ENCODE peak calls at places on chromosomes 3 and 15, in four cellular contexts. V, E, N and U are unnamed samples.

GRCh38 chr15:84023636-84024035 is 211.9 kb upstream of the GOLGA6L4 start:
- DNase-seq in E (peak; percentile 28), N (no peak), V (peak; percentile 20), U (peak; percentile 31)

GRCh38 chr3:99659032-99659431 is 20.6 kb downstream of the COL8A1 start:
- DNase-seq in V (no peak), E (no peak), N (no peak), U (no peak)

GRCh38 chr3:130960139-130960779 is 66.4 kb downstream of the ASTE1 start:
- DNase-seq in E (no peak), N (no peak), V (no peak), U (no peak)

GRCh38 chr3:170144437-170144843 is 37.1 kb downstream of the PHC3 start:
- DNase-seq in V (no peak), E (no peak), N (no peak), U (no peak)

GRCh38 chr3:184335291-184335660 is 2.1 kb upstream of the FAM131A start:
- DNase-seq in N (no peak), E (peak; percentile 56), V (no peak), U (peak; percentile 12)

GRCh38 chr15:20280933-20281463 is 260.6 kb downstream of the GOLGA6L6 start:
- DNase-seq in E (no peak), V (no peak), N (no peak), U (no peak)

GRCh38 chr3:57060089-57060829 is at the start of gene SPATA12:
- DNase-seq in N (no peak), E (peak; percentile 39), V (peak; percentile 9), U (no peak)

GRCh38 chr3:190854062-190854461 is 8.4 kb downstream of the GMNC start:
- DNase-seq in N (no peak), E (no peak), V (no peak), U (no peak)

GRCh38 chr15:52114656-52115055 is 2.1 kb upstream of the BCL2L10 start:
- DNase-seq in N (no peak), V (no peak), E (no peak), U (no peak)

GRCh38 chr3:175392653-175393052 is 533.5 kb downstream of the NAALADL2 start:
- DNase-seq in N (no peak), E (no peak), V (no peak), U (no peak)

GRCh38 chr3:10503217-10503796 is 2.1 kb downstream of the ATP2B2 start:
- DNase-seq in E (no peak), N (no peak), V (no peak), U (no peak)

GRCh38 chr3:133213942-133214341 is 175.8 kb downstream of the TMEM108 start:
- DNase-seq in N (no peak), E (no peak), V (no peak), U (no peak)

GRCh38 chr3:86774082-86774691 is 216.8 kb downstream of the VGLL3 start:
- DNase-seq in N (no peak), E (no peak), V (no peak), U (no peak)

GRCh38 chr3:143824675-143825074 is 23.6 kb downstream of the SLC9A9 start:
- DNase-seq in E (no peak), N (no peak), V (no peak), U (no peak)

GRCh38 chr15:28876131-28876844 is 9.5 kb upstream of the APBA2 start:
- DNase-seq in N (no peak), V (no peak), E (no peak), U (no peak)

GRCh38 chr15:63504979-63505841 is 817 bp downstream of the USP3 start:
- DNase-seq in E (peak; percentile 78), V (peak; percentile 51), N (peak; percentile 31), U (peak; percentile 29)

GRCh38 chr3:50657407-50657806 is 17.3 kb upstream of the DOCK3 start:
- DNase-seq in V (peak; percentile 2), E (no peak), N (no peak), U (no peak)

GRCh38 chr15:53295574-53295973 is 463.9 kb downstream of the WDR72 start:
- DNase-seq in V (no peak), E (no peak), N (no peak), U (no peak)

GRCh38 chr3:48429416-48430358 is at the start of gene PLXNB1:
- DNase-seq in N (peak; percentile 68), V (peak; percentile 65), E (peak; percentile 93), U (peak; percentile 42)

GRCh38 chr15:96720251-96720650 is 389.8 kb downstream of the NR2F2 start:
- DNase-seq in E (no peak), V (no peak), N (no peak), U (no peak)

GRCh38 chr3:58824285-58824684 is 157.7 kb upstream of the FAM3D start:
- DNase-seq in V (peak; percentile 7), N (no peak), E (peak; percentile 64), U (peak; percentile 3)

GRCh38 chr15:53833134-53833624 is 73.7 kb upstream of the WDR72 start:
- DNase-seq in E (peak; percentile 13), N (no peak), V (no peak), U (no peak)

GRCh38 chr3:151925876-151926275 is 52.4 kb downstream of the SUCNR1 start:
- DNase-seq in E (no peak), N (no peak), V (no peak), U (no peak)

GRCh38 chr3:23302276-23302675 is 99.1 kb downstream of the UBE2E2 start:
- DNase-seq in E (no peak), V (no peak), N (no peak), U (no peak)

GRCh38 chr15:40891810-40892448 is 2.3 kb upstream of the VPS18 start:
- DNase-seq in N (no peak), E (peak; percentile 64), V (peak; percentile 22), U (peak; percentile 53)

GRCh38 chr3:161153480-161153879 is 48.3 kb upstream of the B3GALNT1 start:
- DNase-seq in N (no peak), V (no peak), E (no peak), U (no peak)

GRCh38 chr15:59247364-59247763 is 40.7 kb downstream of the LDHAL6B start:
- DNase-seq in N (peak; percentile 30), V (peak; percentile 31), E (peak; percentile 41), U (peak; percentile 44)
- H3K27ac ChIP-seq in N (no peak overlapping the region), V (no peak overlapping the region), E (no peak overlapping the region), U (no peak overlapping the region)

DNA sequence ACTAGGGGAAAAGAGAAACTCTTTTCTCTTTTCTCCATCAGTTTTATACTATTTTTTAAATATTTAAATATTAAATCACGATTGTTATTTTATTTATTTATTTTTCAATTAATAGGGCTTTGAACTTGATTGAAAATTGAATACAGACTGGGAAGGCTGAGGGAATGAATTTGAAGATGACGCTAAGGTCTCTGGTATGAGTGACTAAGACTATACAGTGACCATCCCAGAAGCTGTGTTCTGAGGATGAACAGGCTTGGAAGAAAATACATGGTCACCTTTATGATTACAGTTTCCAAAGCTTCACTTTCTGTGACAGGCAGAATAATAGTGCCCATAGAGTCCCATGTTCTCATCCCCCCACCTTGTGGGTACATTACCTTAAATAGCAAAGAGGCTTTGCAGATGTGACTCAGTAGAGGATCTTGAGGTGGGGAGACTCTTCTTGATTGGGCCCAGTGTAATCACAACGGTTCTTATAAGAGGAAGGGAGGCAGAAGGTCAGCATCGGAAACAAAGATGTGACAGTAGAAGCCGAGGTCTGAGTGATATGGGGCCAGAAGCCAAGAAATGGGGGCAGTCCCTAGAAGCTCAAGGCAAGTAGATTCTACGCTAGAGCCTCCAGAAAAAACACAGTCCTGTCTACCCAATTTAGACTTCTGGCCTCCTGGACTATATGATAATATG is 51.0 kb upstream of the LPP start:
- DNase-seq in V (no peak), E (no peak), N (no peak), U (no peak)
- H3K27ac ChIP-seq in V (no peak overlapping the region), E (no peak overlapping the region), N (no peak overlapping the region), U (no peak overlapping the region)

DNA sequence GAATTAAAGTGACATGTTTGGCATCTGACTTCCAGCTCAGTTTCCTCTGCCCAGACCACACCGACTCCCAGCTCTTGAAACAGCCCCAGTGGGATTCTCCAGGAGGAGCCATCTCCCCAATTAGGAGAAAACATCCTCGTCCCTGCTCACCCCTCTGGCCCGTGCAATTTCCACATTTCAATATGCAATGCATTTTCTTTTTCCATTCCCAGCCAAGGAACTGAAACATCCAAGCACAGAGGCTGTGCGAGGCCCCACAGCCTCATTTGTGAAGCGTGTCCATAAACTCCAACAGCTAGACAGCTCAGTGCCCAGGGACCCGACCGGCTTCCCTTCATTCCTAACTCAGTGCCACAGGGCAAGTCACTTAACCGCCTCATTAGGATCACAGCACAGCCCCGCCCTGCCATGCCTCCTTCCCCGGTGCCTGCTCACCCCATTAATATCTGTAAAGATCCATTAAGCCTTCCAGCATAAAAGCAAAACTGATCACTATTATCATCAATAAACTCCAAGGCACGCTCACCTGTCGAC is 204.2 kb upstream of the IGF1R start:
- DNase-seq in V (no peak), E (no peak), N (no peak), U (no peak)
- H3K27ac ChIP-seq in V (no peak overlapping the region), E (no peak overlapping the region), N (no peak overlapping the region), U (no peak overlapping the region)

GRCh38 chr3:150874666-150875219 is 30.5 kb downstream of the MINDY4B start:
- DNase-seq in N (no peak), E (no peak), V (no peak), U (no peak)
- H3K27ac ChIP-seq in N (no peak overlapping the region), E (no peak overlapping the region), V (no peak overlapping the region), U (no peak overlapping the region)

GRCh38 chr3:4497884-4498283 is 4.7 kb downstream of the ITPR1 start:
- DNase-seq in N (no peak), E (no peak), V (no peak), U (no peak)
- H3K27ac ChIP-seq in N (no peak overlapping the region), E (no peak overlapping the region), V (no peak overlapping the region), U (no peak overlapping the region)

GRCh38 chr3:20842002-20842401 is 656.0 kb upstream of the SGO1 start:
- DNase-seq in E (no peak), N (no peak), V (no peak), U (no peak)

GRCh38 chr3:20837676-20838302 is 651.8 kb upstream of the SGO1 start:
- DNase-seq in N (no peak), V (no peak), E (no peak), U (no peak)

GRCh38 chr3:20846792-20847191 is 660.8 kb upstream of the SGO1 start:
- DNase-seq in V (no peak), N (no peak), E (no peak), U (no peak)

GRCh38 chr3:20846081-20846480 is 660.1 kb upstream of the SGO1 start:
- DNase-seq in V (no peak), E (no peak), N (no peak), U (no peak)

DNA sequence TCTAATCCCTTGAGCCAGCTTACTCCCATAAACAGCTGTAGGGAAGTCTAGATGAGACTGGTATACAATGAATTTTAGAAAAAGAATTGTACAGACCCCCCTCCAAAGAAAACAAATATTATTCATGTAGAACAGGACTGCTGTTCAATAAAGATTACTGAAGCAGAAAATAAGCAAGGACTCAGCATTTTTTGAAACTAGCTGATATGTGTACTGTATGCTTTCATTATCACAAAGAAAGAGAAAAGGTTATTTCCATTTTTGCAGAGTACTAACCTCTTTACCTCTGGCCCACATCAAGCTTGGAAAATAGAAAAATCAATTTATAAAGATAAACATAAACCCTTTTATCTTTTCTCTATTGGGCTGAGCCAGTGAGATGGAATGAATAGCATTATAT is 657.0 kb upstream of the SGO1 start:
- DNase-seq in V (no peak), N (no peak), E (no peak), U (no peak)
- H3K27ac ChIP-seq in V (no peak overlapping the region), N (no peak overlapping the region), E (no peak overlapping the region), U (no peak overlapping the region)